ENCODE peak calls at places on chromosomes 1 and 21, in eight cellular contexts. B, U, F, O, R, K, Q and I are unnamed samples.

GRCh38 chr1:182101415-182102041 is 40.0 kb upstream of the ZNF648 start:
- DNase-seq in F (no peak), U (no peak), K (no peak), R (peak; percentile 92), O (peak; percentile 23), B (no peak), Q (peak; percentile 42), I (peak; percentile 97)

GRCh38 chr1:166902279-166902678 is 26.2 kb upstream of the TADA1 start:
- DNase-seq in F (no peak), Q (no peak), K (no peak), R (no peak), O (peak; percentile 68), U (no peak), B (no peak), I (no peak)

GRCh38 chr1:214801191-214801590 is 198.2 kb downstream of the CENPF start:
- DNase-seq in K (no peak), Q (no peak), B (no peak), O (no peak), F (no peak), U (no peak), R (no peak), I (no peak)

GRCh38 chr1:171226757-171227370 is 21.4 kb upstream of the FMO1 start:
- DNase-seq in U (no peak), K (no peak), O (peak; percentile 69), R (peak; percentile 72), B (no peak), F (peak; percentile 37), Q (peak; percentile 77), I (peak; percentile 79)

GRCh38 chr1:164728719-164729118 is 169.7 kb downstream of the PBX1 start:
- DNase-seq in B (no peak), K (no peak), U (no peak), Q (no peak), F (no peak), R (no peak), O (peak; percentile 73), I (no peak)

GRCh38 chr1:243597383-243597782 is 252.7 kb downstream of the AKT3 start:
- DNase-seq in O (peak; percentile 27), R (no peak), F (no peak), B (no peak), K (no peak), Q (no peak), U (no peak), I (no peak)

GRCh38 chr1:211192227-211192626 is 58.3 kb upstream of the KCNH1 start:
- DNase-seq in R (no peak), F (no peak), U (no peak), K (no peak), O (no peak), Q (no peak), B (no peak), I (no peak)

GRCh38 chr1:150798509-150798908 is 9.6 kb downstream of the CTSK start:
- DNase-seq in R (no peak), F (no peak), K (no peak), U (no peak), B (no peak), O (peak; percentile 54), Q (peak; percentile 5), I (peak; percentile 70)

GRCh38 chr1:235503333-235504121 is 725 bp downstream of the B3GALNT2 start:
- DNase-seq in B (peak; percentile 77), O (peak; percentile 51), K (peak; percentile 66), F (peak; percentile 72), R (peak; percentile 63), Q (peak; percentile 77), U (peak; percentile 90), I (peak; percentile 83)

GRCh38 chr1:23367451-23367790 is 2.2 kb downstream of the ZNF436 start:
- DNase-seq in R (no peak), O (peak; percentile 19), Q (no peak), K (no peak), F (no peak), U (no peak), B (no peak), I (no peak)

GRCh38 chr1:223482132-223482531 is 88.9 kb downstream of the CCDC185 start:
- DNase-seq in R (no peak), K (no peak), B (no peak), F (no peak), Q (no peak), O (no peak), U (no peak), I (no peak)

GRCh38 chr21:19405326-19405725 is 1001.7 kb upstream of the TMPRSS15 start:
- DNase-seq in K (no peak), R (no peak), U (no peak), B (no peak), Q (no peak), F (no peak), O (no peak), I (no peak)

GRCh38 chr1:16612332-16613172 is 812 bp downstream of the NBPF1 start:
- DNase-seq in U (no peak), Q (peak; percentile 87), K (peak; percentile 98), F (peak; percentile 88), O (peak; percentile 96), R (peak; percentile 55), B (no peak), I (peak; percentile 92)

GRCh38 chr1:19628879-19629278 is 15.2 kb upstream of the NBL1 start:
- DNase-seq in R (no peak), B (no peak), K (no peak), Q (no peak), O (no peak), U (no peak), F (no peak), I (no peak)

GRCh38 chr1:119617751-119618691 is 30.0 kb downstream of the ZNF697 start:
- DNase-seq in Q (peak; percentile 13), B (no peak), K (no peak), F (peak; percentile 79), O (peak; percentile 50), U (no peak), R (no peak), I (no peak)

GRCh38 chr1:88684482-88685238 is 587 bp downstream of the PKN2 start:
- DNase-seq in K (no peak), U (peak; percentile 93), R (peak; percentile 69), F (peak; percentile 47), Q (peak; percentile 81), O (peak; percentile 75), B (peak; percentile 72), I (peak; percentile 89)

GRCh38 chr1:16720403-16721223 is 19.7 kb upstream of the RNU1-4 start:
- DNase-seq in F (no peak), R (no peak), Q (no peak), U (peak; percentile 71), B (peak; percentile 45), K (peak; percentile 58), O (no peak), I (peak; percentile 44)

GRCh38 chr1:112435448-112435847 is 39.4 kb downstream of the CTTNBP2NL start:
- DNase-seq in B (no peak), K (no peak), O (no peak), Q (no peak), R (no peak), F (no peak), U (no peak), I (no peak)

GRCh38 chr1:112429749-112430148 is 33.7 kb downstream of the CTTNBP2NL start:
- DNase-seq in B (no peak), O (no peak), K (no peak), Q (no peak), F (no peak), R (no peak), U (no peak), I (no peak)

GRCh38 chr1:112436384-112437156 is 40.6 kb downstream of the CTTNBP2NL start:
- DNase-seq in R (no peak), U (no peak), O (no peak), K (no peak), B (no peak), F (no peak), Q (no peak), I (no peak)

DNA sequence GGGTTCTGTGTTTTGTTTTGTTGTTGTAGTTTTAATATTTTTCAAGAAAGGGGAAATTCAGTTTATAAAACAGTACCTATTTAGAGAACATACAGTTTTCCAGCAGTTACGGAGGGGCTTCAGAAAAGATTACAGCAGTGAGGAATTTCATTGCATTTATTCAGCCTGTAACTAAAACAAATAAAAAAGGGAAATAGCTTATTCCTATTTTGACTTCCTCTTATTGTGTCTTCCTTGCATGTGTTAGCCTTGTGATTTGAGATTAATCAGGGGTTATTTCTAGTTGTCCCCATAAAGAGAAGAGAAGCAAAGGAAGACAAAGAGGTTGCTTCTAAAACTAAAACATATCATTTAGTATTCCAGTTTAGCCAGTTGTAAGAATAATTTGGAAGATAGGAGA is 35.0 kb downstream of the CTTNBP2NL start:
- DNase-seq in U (no peak), B (no peak), K (no peak), R (no peak), Q (no peak), F (no peak), O (no peak), I (no peak)
- H3K4me1 ChIP-seq in U (peaks cover 28% of the 10 kb centered on the region), B (no peaks in the 10 kb centered on the region), K (peaks cover 11% of the 10 kb centered on the region), R (no peaks in the 10 kb centered on the region), Q (no peaks in the 10 kb centered on the region), F (peaks cover 18% of the 10 kb centered on the region), O (no peaks in the 10 kb centered on the region), I (no peaks in the 10 kb centered on the region)

GRCh38 chr1:11790880-11791715 is 14.7 kb downstream of the MTHFR start:
- DNase-seq in R (no peak), U (peak; percentile 90), B (peak; percentile 87), Q (peak; percentile 89), O (peak; percentile 92), F (peak; percentile 96), K (peak; percentile 98), I (no peak)
- H3K4me3 ChIP-seq in R (no peak overlapping the region), U (no peak overlapping the region), B (no peak overlapping the region), Q (no peak overlapping the region), O (no peak overlapping the region), F (no peak overlapping the region), K (peak overlapping the region; percentile 5), I (no peak overlapping the region)

GRCh38 chr1:1223321-1223720 is 8.5 kb downstream of the SDF4 start:
- DNase-seq in Q (no peak), F (no peak), R (no peak), U (no peak), B (no peak), O (no peak), K (no peak), I (no peak)
- H3K36me3 ChIP-seq in Q (peaks cover 28% of the 10 kb centered on the region), F (no peaks in the 10 kb centered on the region), R (peaks cover 78% of the 10 kb centered on the region), U (peaks cover 93% of the 10 kb centered on the region), B (peaks cover 65% of the 10 kb centered on the region), O (peaks cover 42% of the 10 kb centered on the region), K (peaks cover 71% of the 10 kb centered on the region), I (peaks cover 32% of the 10 kb centered on the region)

GRCh38 chr1:244862699-244863490 is 1.4 kb downstream of the HNRNPU start:
- DNase-seq in K (peak; percentile 97), B (peak; percentile 98), Q (peak; percentile 96), R (peak; percentile 98), O (peak; percentile 86), U (peak; percentile 99), F (peak; percentile 97), I (peak; percentile 98)

GRCh38 chr1:244861683-244862082 is 2.7 kb downstream of the HNRNPU start:
- DNase-seq in Q (no peak), F (no peak), K (no peak), O (no peak), U (no peak), R (no peak), B (no peak), I (no peak)

GRCh38 chr1:244862354-244862698 is 2.0 kb downstream of the HNRNPU start:
- DNase-seq in F (no peak), B (no peak), R (no peak), U (no peak), K (no peak), Q (no peak), O (no peak), I (no peak)

GRCh38 chr1:244860078-244860477 is 4.3 kb downstream of the HNRNPU start:
- DNase-seq in Q (no peak), R (no peak), B (no peak), U (no peak), K (no peak), O (no peak), F (no peak), I (no peak)

GRCh38 chr1:244860914-244861610 is 3.3 kb downstream of the HNRNPU start:
- DNase-seq in F (no peak), K (no peak), Q (no peak), R (no peak), U (no peak), O (no peak), B (no peak), I (no peak)
- H3K4me1 ChIP-seq in F (peaks cover 59% of the 10 kb centered on the region), K (peaks cover 68% of the 10 kb centered on the region), Q (peaks cover 26% of the 10 kb centered on the region), R (peaks cover 3% of the 10 kb centered on the region), U (peaks cover 78% of the 10 kb centered on the region), O (peaks cover 6% of the 10 kb centered on the region), B (no peaks in the 10 kb centered on the region), I (peaks cover 2% of the 10 kb centered on the region)